ENCODE peak calls at places on chromosomes 6 and 20, in four cellular contexts. One of them, this sample, is unnamed.

GRCh38 chr20:57663681-57664451 is 43.6 kb upstream of the ZBP1 start:
- DNase-seq in HTR-8/SVneo: no peak
- DNase-seq in activated CD4-positive, alpha-beta T cell treated with anti-CD3 and anti-CD28 coated beads for 36 hours: peak; percentile 1
- DNase-seq in RCC 7860: no peak
- DNase-seq in this sample: no peak

GRCh38 chr20:41645372-41645771 is 27.2 kb upstream of the CHD6 start:
- DNase-seq in HTR-8/SVneo: no peak
- DNase-seq in activated CD4-positive, alpha-beta T cell treated with anti-CD3 and anti-CD28 coated beads for 36 hours: no peak
- DNase-seq in RCC 7860: no peak
- DNase-seq in this sample: no peak

GRCh38 chr6:36959555-36960250 is 5.2 kb downstream of the PI16 start:
- DNase-seq in HTR-8/SVneo: no peak
- DNase-seq in activated CD4-positive, alpha-beta T cell treated with anti-CD3 and anti-CD28 coated beads for 36 hours: no peak
- DNase-seq in RCC 7860: no peak
- DNase-seq in this sample: no peak

GRCh38 chr20:51695574-51696303 is 72.5 kb downstream of the ATP9A start:
- DNase-seq in HTR-8/SVneo: peak; percentile 84
- DNase-seq in activated CD4-positive, alpha-beta T cell treated with anti-CD3 and anti-CD28 coated beads for 36 hours: peak; percentile 41
- DNase-seq in RCC 7860: peak; percentile 35
- DNase-seq in this sample: peak; percentile 52

GRCh38 chr6:38370653-38371311 is 268.9 kb downstream of the BTBD9 start:
- DNase-seq in HTR-8/SVneo: no peak
- DNase-seq in activated CD4-positive, alpha-beta T cell treated with anti-CD3 and anti-CD28 coated beads for 36 hours: no peak
- DNase-seq in RCC 7860: no peak
- DNase-seq in this sample: no peak

GRCh38 chr6:18100296-18100695 is 22.2 kb downstream of the NHLRC1 start:
- DNase-seq in HTR-8/SVneo: no peak
- DNase-seq in activated CD4-positive, alpha-beta T cell treated with anti-CD3 and anti-CD28 coated beads for 36 hours: no peak
- DNase-seq in RCC 7860: no peak
- DNase-seq in this sample: no peak

GRCh38 chr20:40682104-40683045 is 6.7 kb downstream of the MAFB start:
- DNase-seq in HTR-8/SVneo: no peak
- DNase-seq in activated CD4-positive, alpha-beta T cell treated with anti-CD3 and anti-CD28 coated beads for 36 hours: no peak
- DNase-seq in RCC 7860: no peak
- DNase-seq in this sample: no peak

GRCh38 chr6:130457605-130458004 is 91.8 kb downstream of the TMEM200A start:
- DNase-seq in HTR-8/SVneo: no peak
- DNase-seq in activated CD4-positive, alpha-beta T cell treated with anti-CD3 and anti-CD28 coated beads for 36 hours: no peak
- DNase-seq in RCC 7860: no peak
- DNase-seq in this sample: no peak

This sample was measured in Caki2.